ENCODE peak calls at places on chromosome 14, in four cellular contexts. I is A549, N is GM12878, Y is HepG2. S is an unnamed sample.

GRCh38 chr14:60775296-60775695 is 40.7 kb downstream of the MNAT1 start:
- DNase-seq in I (no peak), N (no peak), Y (no peak), S (no peak)

GRCh38 chr14:46717211-46717610 is 65.6 kb upstream of the RPL10L start:
- DNase-seq in I (no peak), Y (no peak), N (no peak), S (no peak)

GRCh38 chr14:73771848-73772705 is 57.9 kb upstream of the PNMA1 start:
- DNase-seq in I (no peak), N (peak; percentile 85), Y (peak; percentile 94), S (peak; percentile 79)

GRCh38 chr14:59207506-59207933 is 19.1 kb downstream of the DAAM1 start:
- DNase-seq in N (peak; percentile 56), Y (no peak), I (no peak), S (no peak)

GRCh38 chr14:77303417-77304156 is 17.1 kb downstream of the POMT2 start:
- DNase-seq in N (no peak), Y (peak; percentile 89), I (peak; percentile 93), S (no peak)

GRCh38 chr14:24959791-24960331 is 90.1 kb downstream of the STXBP6 start:
- DNase-seq in Y (peak; percentile 90), I (no peak), N (no peak), S (no peak)

GRCh38 chr14:90629471-90629870 is 186.8 kb downstream of the TTC7B start:
- DNase-seq in I (no peak), N (no peak), Y (no peak), S (no peak)

GRCh38 chr14:55336161-55336560 is 64.9 kb downstream of the FBXO34 start:
- DNase-seq in I (peak; percentile 78), N (no peak), Y (no peak), S (no peak)

GRCh38 chr14:32933943-32934890 is 4.5 kb upstream of the NPAS3 start:
- DNase-seq in N (no peak), Y (no peak), I (no peak), S (peak; percentile 84)

GRCh38 chr14:89215166-89215940 is 201.7 kb downstream of the FOXN3 start:
- DNase-seq in I (no peak), Y (no peak), N (no peak), S (no peak)

GRCh38 chr14:89217876-89218275 is 199.2 kb downstream of the FOXN3 start:
- DNase-seq in I (no peak), Y (no peak), N (no peak), S (no peak)

GRCh38 chr14:89219056-89219455 is 198.0 kb downstream of the FOXN3 start:
- DNase-seq in Y (no peak), I (no peak), N (no peak), S (no peak)

GRCh38 chr14:89225607-89226006 is 191.4 kb downstream of the FOXN3 start:
- DNase-seq in N (no peak), I (no peak), Y (no peak), S (no peak)

GRCh38 chr14:89221109-89221508 is 195.9 kb downstream of the FOXN3 start:
- DNase-seq in I (peak; percentile 5), N (no peak), Y (no peak), S (no peak)
- TF ChIP-seq PBX3 in I (no peak), N (no peak), Y (no peak), S (peak; percentile 5)

DNA sequence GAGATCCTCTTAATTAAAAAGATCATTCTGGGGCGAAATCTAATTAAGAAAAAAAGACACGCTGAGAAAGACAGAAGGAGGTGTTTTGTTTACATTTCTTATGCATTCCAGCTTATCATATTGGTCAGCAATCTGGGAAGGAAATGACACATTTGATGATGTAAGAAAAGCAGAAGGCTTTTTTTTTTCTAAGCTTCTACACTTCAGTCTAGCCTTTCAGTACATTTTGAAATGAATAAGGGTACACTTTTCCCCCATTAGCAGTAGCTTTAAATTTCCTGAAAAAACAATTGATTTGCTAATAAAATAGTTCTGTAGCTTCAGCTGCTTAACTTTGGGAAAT is 5.9 kb upstream of the GSC start:
- DNase-seq in Y (no peak), N (no peak), I (no peak), S (no peak)
- TF ChIP-seq PBX3 in Y (no peak), N (no peak), I (no peak), S (no peak)

DNA sequence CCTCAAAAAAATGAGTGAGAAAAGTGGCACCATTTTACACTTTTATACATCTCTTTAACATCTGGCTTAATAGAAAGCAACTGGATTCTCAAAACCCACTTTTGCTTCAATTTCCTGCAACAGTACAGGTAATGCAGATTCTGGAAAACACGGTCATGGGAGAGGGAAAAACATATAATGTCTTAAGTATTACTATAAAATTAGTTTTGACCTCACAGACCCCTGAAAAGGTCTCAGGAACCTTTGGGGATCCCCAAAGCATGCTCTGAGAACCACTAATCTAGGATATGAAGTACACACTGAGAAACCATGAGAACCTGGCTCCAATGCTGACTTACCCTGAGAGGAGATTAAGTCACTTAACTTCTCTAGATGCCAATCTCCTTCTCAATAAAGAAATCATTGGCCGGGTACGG is 64.7 kb downstream of the PPP2R5E start:
- DNase-seq in I (no peak), Y (no peak), N (peak; percentile 65), S (no peak)
- TF ChIP-seq PBX3 in I (no peak), Y (no peak), N (no peak), S (no peak)

DNA sequence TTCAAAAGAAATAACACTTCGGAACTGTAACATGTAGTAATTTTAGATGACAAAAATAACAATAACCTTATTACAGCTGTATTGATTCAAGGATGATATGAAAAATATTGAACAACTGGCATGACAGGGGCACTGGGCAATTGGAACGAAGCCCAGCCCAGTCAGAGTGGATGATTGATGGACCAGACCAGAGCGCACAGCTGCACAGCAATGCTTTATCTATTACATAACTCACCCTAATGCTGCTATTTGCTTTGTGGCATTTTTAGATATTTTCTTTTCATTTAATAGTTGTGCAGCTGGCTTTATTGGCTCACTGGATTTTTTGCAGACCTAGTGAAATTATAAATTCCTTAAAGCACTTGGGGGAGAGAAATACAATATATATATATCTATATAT is 26.9 kb upstream of the FERMT2 start:
- DNase-seq in Y (no peak), N (no peak), I (no peak), S (peak; percentile 56)
- TF ChIP-seq PBX3 in Y (no peak), N (no peak), I (no peak), S (peak; percentile 64)

GRCh38 chr14:31261523-31261858 is 53.9 kb upstream of the HECTD1 start:
- DNase-seq in I (no peak), Y (no peak), N (no peak), S (no peak)

GRCh38 chr14:31263485-31264133 is 56.0 kb upstream of the HECTD1 start:
- DNase-seq in N (no peak), I (peak; percentile 77), Y (peak; percentile 91), S (no peak)

GRCh38 chr14:31265701-31266398 is 58.3 kb upstream of the HECTD1 start:
- DNase-seq in N (no peak), I (no peak), Y (peak; percentile 89), S (no peak)

GRCh38 chr14:31258427-31259039 is 50.9 kb upstream of the HECTD1 start:
- DNase-seq in I (no peak), N (no peak), Y (no peak), S (no peak)

DNA sequence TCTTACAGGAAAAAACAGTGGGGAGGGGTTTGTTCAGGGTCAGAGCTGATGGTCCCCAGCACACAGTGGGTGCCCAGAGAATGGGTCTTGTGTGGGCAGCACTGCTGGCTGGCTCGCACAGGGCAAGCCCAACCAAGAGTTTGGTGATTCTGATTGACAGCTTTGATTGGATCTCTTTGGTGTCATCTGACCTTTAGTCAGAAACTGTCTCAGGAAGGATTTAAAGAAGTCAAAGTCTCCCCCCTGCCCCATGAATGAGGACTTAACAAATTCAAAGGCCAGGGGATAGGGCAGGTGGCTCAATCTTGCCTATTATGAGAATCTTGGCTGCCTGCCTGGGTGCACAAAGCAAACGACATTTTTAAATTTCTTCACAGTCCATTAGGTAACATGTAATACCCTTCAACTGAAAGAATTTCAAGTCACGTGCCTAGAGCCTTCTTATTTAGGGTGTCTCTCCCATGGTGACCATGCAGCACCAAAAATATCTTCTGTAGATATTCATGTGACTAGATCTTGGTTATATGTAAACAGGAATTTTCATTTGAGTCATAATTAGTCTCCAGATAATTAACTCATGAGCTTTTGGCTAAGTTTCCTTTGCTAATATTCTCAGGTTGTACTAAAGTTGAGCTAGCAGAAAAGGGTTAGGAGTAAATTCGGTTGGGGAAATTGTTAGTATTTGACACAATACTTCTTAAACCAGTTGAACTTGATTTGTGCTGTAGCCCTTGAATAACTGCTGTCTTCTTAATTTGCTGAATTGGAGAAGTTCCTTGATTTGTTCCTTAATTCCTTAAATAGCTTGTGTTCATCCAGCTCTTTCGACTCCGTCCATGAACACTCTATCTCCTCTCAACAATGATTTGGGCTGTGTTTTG is 54.5 kb upstream of the HECTD1 start:
- DNase-seq in N (peak; percentile 37), Y (peak; percentile 100), I (peak; percentile 43), S (no peak)
- TF ChIP-seq PBX3 in N (peak; percentile 73), Y (no peak), I (no peak), S (no peak)

GRCh38 chr14:56709201-56709600 is 101.1 kb downstream of the OTX2 start:
- DNase-seq in N (no peak), Y (no peak), I (no peak), S (no peak)
- TF ChIP-seq PBX3 in N (no peak), Y (no peak), I (no peak), S (no peak)